ENCODE peak calls at places on chromosomes 12 and 14, in ten cellular contexts. Y is ovary, B is SHP77, T is kidney tubule cell, Q is mesendoderm, I is left cardiac atrium, Z is caudate nucleus, H is cerebellum, D is posterior vena cava, P is dermis blood vessel endothelial cell. A is an unnamed sample.

GRCh38 chr14:39491134-39491541 is 58.9 kb upstream of the FBXO33 start:
- DNase-seq in T (peak), Z (no peak), B (peak), I (no peak), Y (no peak), H (peak), D (no peak), P (peak), Q (peak), A (peak)

GRCh38 chr14:101819251-101819990 is 57.9 kb downstream of the PPP2R5C start:
- DNase-seq in B (no peak), Q (no peak), H (no peak), D (no peak), P (no peak), Z (no peak), T (no peak), I (no peak), Y (no peak), A (no peak)

GRCh38 chr12:24853588-24853987 is 95.3 kb downstream of the BCAT1 start:
- DNase-seq in Z (no peak), D (no peak), T (peak), B (no peak), Q (no peak), H (no peak), I (no peak), Y (no peak), P (peak), A (peak)

GRCh38 chr14:72812292-72812851 is 81.5 kb downstream of the DPF3 start:
- DNase-seq in B (no peak), D (no peak), I (peak), Q (peak), Z (peak), P (no peak), T (peak), Y (no peak), H (peak), A (no peak)

GRCh38 chr12:44247588-44247987 is 411.7 kb downstream of the TMEM117 start:
- DNase-seq in B (no peak), Y (no peak), P (no peak), I (no peak), Q (peak), H (no peak), Z (no peak), T (no peak), D (no peak), A (no peak)

GRCh38 chr12:122730215-122731014 is at the start of gene HCAR1:
- DNase-seq in B (peak), Q (peak), H (no peak), I (no peak), D (peak), Z (no peak), P (no peak), Y (no peak), T (peak), A (no peak)

GRCh38 chr14:75689012-75689411 is 28.0 kb downstream of the TTLL5 start:
- DNase-seq in B (no peak), Z (no peak), H (no peak), P (peak), I (peak), T (no peak), Q (no peak), Y (no peak), D (peak), A (no peak)

GRCh38 chr14:92248638-92249037 is 74.3 kb upstream of the SLC24A4 start:
- DNase-seq in I (no peak), B (no peak), Z (no peak), Y (no peak), D (no peak), Q (no peak), H (no peak), P (no peak), T (no peak), A (no peak)

GRCh38 chr12:23742574-23742973 is 206.9 kb downstream of the SOX5 start:
- DNase-seq in I (no peak), Z (no peak), Y (no peak), D (no peak), Q (no peak), B (no peak), T (no peak), P (no peak), H (no peak), A (no peak)

GRCh38 chr12:41699658-41700057 is 445.0 kb downstream of the GXYLT1 start:
- DNase-seq in H (no peak), T (no peak), I (no peak), Z (no peak), Y (no peak), P (no peak), B (no peak), D (no peak), Q (no peak), A (no peak)

GRCh38 chr12:78725951-78726550 is 138.5 kb upstream of the SYT1 start:
- DNase-seq in P (no peak), Q (peak), H (no peak), B (peak), T (no peak), Z (no peak), D (no peak), I (no peak), Y (no peak), A (no peak)

GRCh38 chr12:45674583-45674982 is 54.9 kb upstream of the ARID2 start:
- DNase-seq in Y (peak), Z (no peak), P (peak), B (no peak), H (no peak), I (peak), T (peak), Q (peak), D (no peak), A (peak)

GRCh38 chr14:29906256-29906885 is 21.3 kb downstream of the PRKD1 start:
- DNase-seq in D (no peak), Q (peak), T (peak), H (no peak), B (peak), Z (no peak), I (no peak), Y (no peak), P (peak), A (peak)

GRCh38 chr14:21846227-21846885 is 172.7 kb upstream of the OR4E1 start:
- DNase-seq in I (no peak), D (peak), H (no peak), Z (no peak), Q (peak), Y (no peak), T (peak), B (no peak), P (peak), A (peak)

GRCh38 chr12:112971248-112971647 is 7.1 kb upstream of the OAS2 start:
- DNase-seq in T (no peak), I (peak), Z (no peak), B (no peak), Q (no peak), D (peak), P (peak), Y (no peak), H (no peak), A (peak)

GRCh38 chr12:56775638-56776037 is 12.5 kb downstream of the HSD17B6 start:
- DNase-seq in I (no peak), D (no peak), B (no peak), H (no peak), Z (no peak), P (no peak), Q (no peak), T (no peak), Y (no peak), A (no peak)

GRCh38 chr12:91852646-91853045 is 293.0 kb downstream of the BTG1 start:
- DNase-seq in D (no peak), Z (no peak), Q (no peak), P (no peak), H (no peak), Y (no peak), I (no peak), B (no peak), T (no peak), A (no peak)

GRCh38 chr12:3295648-3296408 is 195.2 kb upstream of the PRMT8 start:
- DNase-seq in Z (no peak), D (peak), Y (no peak), B (no peak), Q (no peak), T (no peak), I (peak), P (peak), H (peak), A (peak)

GRCh38 chr12:104279164-104279563 is 24.4 kb upstream of the EID3 start:
- DNase-seq in Z (no peak), H (no peak), Y (no peak), B (no peak), Q (no peak), D (no peak), I (no peak), P (no peak), T (no peak), A (no peak)

GRCh38 chr12:104643093-104643646 is 186.4 kb downstream of the CHST11 start:
- DNase-seq in I (no peak), P (no peak), B (no peak), H (no peak), T (no peak), Z (no peak), Y (no peak), D (no peak), Q (no peak), A (no peak)

GRCh38 chr14:29030121-29030520 is 263.5 kb downstream of the FOXG1 start:
- DNase-seq in T (no peak), Z (no peak), P (no peak), B (no peak), D (no peak), H (no peak), I (no peak), Q (no peak), Y (no peak), A (no peak)

GRCh38 chr14:21385170-21385904 is 1.5 kb upstream of the SUPT16H start:
- DNase-seq in D (no peak), T (peak), B (peak), I (no peak), Z (no peak), H (no peak), Q (no peak), Y (no peak), P (no peak), A (no peak)

GRCh38 chr12:113673524-113674238 is 202.0 kb upstream of the LHX5 start:
- DNase-seq in Q (no peak), Z (no peak), T (no peak), I (no peak), H (no peak), Y (no peak), D (no peak), P (no peak), B (no peak), A (no peak)

GRCh38 chr12:62933871-62934798 is 815 bp downstream of the PPM1H start:
- DNase-seq in Z (no peak), Y (no peak), Q (peak), T (peak), H (peak), P (peak), D (peak), I (peak), B (peak), A (peak)

GRCh38 chr14:99755629-99756603 is 37.3 kb upstream of the EML1 start:
- DNase-seq in Q (no peak), D (peak), I (peak), Z (peak), B (no peak), Y (peak), P (peak), T (peak), H (peak), A (peak)

GRCh38 chr14:104874571-104875411 is 9.7 kb downstream of the CEP170B start:
- DNase-seq in H (no peak), B (no peak), D (no peak), P (no peak), Z (no peak), Q (no peak), T (no peak), I (no peak), Y (no peak), A (no peak)

GRCh38 chr14:76489667-76490066 is 113.7 kb downstream of the ESRRB start:
- DNase-seq in I (no peak), Z (no peak), Y (no peak), D (no peak), B (no peak), P (no peak), Q (no peak), T (no peak), H (no peak), A (no peak)

GRCh38 chr14:59566725-59567124 is 9.9 kb downstream of the CCDC175 start:
- DNase-seq in Z (no peak), B (no peak), H (no peak), P (no peak), T (peak), Q (peak), I (no peak), D (no peak), Y (no peak), A (no peak)

GRCh38 chr14:93369393-93370266 is 22.6 kb downstream of the COX8C start:
- DNase-seq in I (no peak), P (no peak), Y (no peak), D (no peak), T (peak), Q (no peak), H (no peak), B (no peak), Z (no peak), A (no peak)

GRCh38 chr14:76091036-76091435 is 60.7 kb upstream of the GPATCH2L start:
- DNase-seq in P (peak), Y (no peak), Z (no peak), H (peak), B (peak), Q (peak), D (peak), I (peak), T (peak), A (peak)

GRCh38 chr12:49615725-49616124 is 7.6 kb upstream of the PRPF40B start:
- DNase-seq in H (no peak), Y (no peak), I (no peak), Q (no peak), Z (no peak), B (no peak), T (peak), P (no peak), D (no peak), A (no peak)

GRCh38 chr12:118122264-118122663 is 13.7 kb upstream of the PEBP1 start:
- DNase-seq in Q (no peak), I (no peak), H (no peak), Z (no peak), D (peak), T (no peak), P (no peak), B (no peak), Y (no peak), A (no peak)

GRCh38 chr12:20808521-20808920 is 2.0 kb upstream of the SLCO1B3 start:
- DNase-seq in H (no peak), Q (no peak), Z (no peak), B (no peak), Y (no peak), I (no peak), T (no peak), D (no peak), P (no peak), A (peak)

GRCh38 chr14:57461777-57462320 is 31.8 kb downstream of the CCDC198 start:
- DNase-seq in Q (no peak), Z (no peak), H (no peak), B (no peak), I (no peak), T (peak), Y (no peak), P (no peak), D (no peak), A (no peak)

GRCh38 chr14:54564071-54564798 is 2.7 kb upstream of the SAMD4A start:
- DNase-seq in Y (no peak), I (no peak), Q (peak), P (peak), D (no peak), Z (no peak), T (peak), H (peak), B (peak), A (peak)

GRCh38 chr14:59463773-59464650 is 1.2 kb downstream of the GPR135 start:
- DNase-seq in B (peak), H (peak), D (peak), Z (no peak), P (no peak), I (no peak), Q (peak), T (peak), Y (no peak), A (no peak)

A was measured in endothelial cell of umbilical vein.